ENCODE peak calls at places on chromosomes 11 and 22, in nine cellular contexts. One of them, this sample, is unnamed.

GRCh38 chr11:134272381-134273316 is 3.5 kb upstream of the GLB1L3 start:
- DNase-seq in body of pancreas: no peak
- DNase-seq in iPS-NIHi11: peak; percentile 52
- DNase-seq in NCI-H460: no peak
- DNase-seq in IMR-90: peak; percentile 61
- DNase-seq in T follicular helper cell: no peak
- DNase-seq in mammary epithelial cell: no peak
- DNase-seq in EH: peak; percentile 13
- DNase-seq in activated naive CD8-positive, alpha-beta T cell treated with anti-CD3 and anti-CD28 coated beads, Interleukin-2, amount 50 U/mL, for 24 hours: no peak
- DNase-seq in this sample: peak; percentile 90

GRCh38 chr11:13329670-13330401 is 52.2 kb downstream of the BMAL1 start:
- DNase-seq in iPS-NIHi11: no peak
- DNase-seq in activated naive CD8-positive, alpha-beta T cell treated with anti-CD3 and anti-CD28 coated beads, Interleukin-2, amount 50 U/mL, for 24 hours: no peak
- DNase-seq in IMR-90: peak; percentile 41
- DNase-seq in body of pancreas: no peak
- DNase-seq in T follicular helper cell: no peak
- DNase-seq in EH: peak; percentile 31
- DNase-seq in NCI-H460: no peak
- DNase-seq in mammary epithelial cell: peak; percentile 74
- DNase-seq in this sample: no peak

GRCh38 chr11:134478611-134479010 is 66.6 kb upstream of the B3GAT1 start:
- DNase-seq in body of pancreas: no peak
- DNase-seq in T follicular helper cell: no peak
- DNase-seq in IMR-90: no peak
- DNase-seq in iPS-NIHi11: no peak
- DNase-seq in NCI-H460: no peak
- DNase-seq in mammary epithelial cell: no peak
- DNase-seq in activated naive CD8-positive, alpha-beta T cell treated with anti-CD3 and anti-CD28 coated beads, Interleukin-2, amount 50 U/mL, for 24 hours: no peak
- DNase-seq in EH: no peak
- DNase-seq in this sample: no peak

GRCh38 chr11:77871855-77872254 is 50.9 kb downstream of the AAMDC start:
- DNase-seq in EH: no peak
- DNase-seq in activated naive CD8-positive, alpha-beta T cell treated with anti-CD3 and anti-CD28 coated beads, Interleukin-2, amount 50 U/mL, for 24 hours: no peak
- DNase-seq in mammary epithelial cell: no peak
- DNase-seq in iPS-NIHi11: no peak
- DNase-seq in T follicular helper cell: no peak
- DNase-seq in body of pancreas: no peak
- DNase-seq in NCI-H460: no peak
- DNase-seq in IMR-90: no peak
- DNase-seq in this sample: no peak

GRCh38 chr11:27210509-27210908 is 152.5 kb downstream of the CCDC34 start:
- DNase-seq in mammary epithelial cell: no peak
- DNase-seq in iPS-NIHi11: no peak
- DNase-seq in body of pancreas: no peak
- DNase-seq in IMR-90: no peak
- DNase-seq in EH: no peak
- DNase-seq in activated naive CD8-positive, alpha-beta T cell treated with anti-CD3 and anti-CD28 coated beads, Interleukin-2, amount 50 U/mL, for 24 hours: no peak
- DNase-seq in T follicular helper cell: no peak
- DNase-seq in NCI-H460: no peak
- DNase-seq in this sample: no peak

GRCh38 chr22:30324008-30324730 is 2.6 kb downstream of the TBC1D10A start:
- DNase-seq in iPS-NIHi11: no peak
- DNase-seq in EH: peak; percentile 71
- DNase-seq in NCI-H460: no peak
- DNase-seq in body of pancreas: peak; percentile 16
- DNase-seq in T follicular helper cell: no peak
- DNase-seq in IMR-90: peak; percentile 47
- DNase-seq in mammary epithelial cell: no peak
- DNase-seq in activated naive CD8-positive, alpha-beta T cell treated with anti-CD3 and anti-CD28 coated beads, Interleukin-2, amount 50 U/mL, for 24 hours: peak; percentile 53
- DNase-seq in this sample: peak; percentile 84

GRCh38 chr11:65852508-65853248 is 5.3 kb downstream of the CFL1 start:
- DNase-seq in mammary epithelial cell: no peak
- DNase-seq in body of pancreas: no peak
- DNase-seq in activated naive CD8-positive, alpha-beta T cell treated with anti-CD3 and anti-CD28 coated beads, Interleukin-2, amount 50 U/mL, for 24 hours: no peak
- DNase-seq in NCI-H460: no peak
- DNase-seq in T follicular helper cell: no peak
- DNase-seq in iPS-NIHi11: no peak
- DNase-seq in EH: no peak
- DNase-seq in IMR-90: no peak
- DNase-seq in this sample: no peak

GRCh38 chr11:662689-663274 is 25.7 kb downstream of the DRD4 start:
- DNase-seq in T follicular helper cell: no peak
- DNase-seq in iPS-NIHi11: peak; percentile 93
- DNase-seq in IMR-90: peak; percentile 47
- DNase-seq in activated naive CD8-positive, alpha-beta T cell treated with anti-CD3 and anti-CD28 coated beads, Interleukin-2, amount 50 U/mL, for 24 hours: peak; percentile 51
- DNase-seq in NCI-H460: peak; percentile 50
- DNase-seq in mammary epithelial cell: peak; percentile 35
- DNase-seq in body of pancreas: peak; percentile 75
- DNase-seq in EH: peak; percentile 70
- DNase-seq in this sample: peak; percentile 50

GRCh38 chr11:278001-278951 is at the start of gene NLRP6:
- DNase-seq in NCI-H460: no peak
- DNase-seq in IMR-90: no peak
- DNase-seq in mammary epithelial cell: no peak
- DNase-seq in activated naive CD8-positive, alpha-beta T cell treated with anti-CD3 and anti-CD28 coated beads, Interleukin-2, amount 50 U/mL, for 24 hours: peak; percentile 12
- DNase-seq in EH: no peak
- DNase-seq in body of pancreas: no peak
- DNase-seq in T follicular helper cell: no peak
- DNase-seq in iPS-NIHi11: no peak
- DNase-seq in this sample: no peak

GRCh38 chr11:44178381-44178780 is 82.9 kb downstream of the EXT2 start:
- DNase-seq in iPS-NIHi11: peak; percentile 25
- DNase-seq in EH: peak; percentile 83
- DNase-seq in NCI-H460: no peak
- DNase-seq in T follicular helper cell: no peak
- DNase-seq in mammary epithelial cell: no peak
- DNase-seq in body of pancreas: no peak
- DNase-seq in activated naive CD8-positive, alpha-beta T cell treated with anti-CD3 and anti-CD28 coated beads, Interleukin-2, amount 50 U/mL, for 24 hours: no peak
- DNase-seq in IMR-90: peak; percentile 61
- DNase-seq in this sample: peak; percentile 88

GRCh38 chr11:66957971-66958231 is 282 bp downstream of the PC start:
- DNase-seq in iPS-NIHi11: peak; percentile 84
- DNase-seq in NCI-H460: no peak
- DNase-seq in T follicular helper cell: no peak
- DNase-seq in activated naive CD8-positive, alpha-beta T cell treated with anti-CD3 and anti-CD28 coated beads, Interleukin-2, amount 50 U/mL, for 24 hours: no peak
- DNase-seq in EH: no peak
- DNase-seq in mammary epithelial cell: no peak
- DNase-seq in body of pancreas: no peak
- DNase-seq in IMR-90: no peak
- DNase-seq in this sample: no peak

GRCh38 chr11:118086913-118087768 is at the start of gene SMIM35:
- DNase-seq in mammary epithelial cell: no peak
- DNase-seq in IMR-90: no peak
- DNase-seq in NCI-H460: no peak
- DNase-seq in activated naive CD8-positive, alpha-beta T cell treated with anti-CD3 and anti-CD28 coated beads, Interleukin-2, amount 50 U/mL, for 24 hours: no peak
- DNase-seq in EH: no peak
- DNase-seq in body of pancreas: peak; percentile 16
- DNase-seq in iPS-NIHi11: no peak
- DNase-seq in T follicular helper cell: no peak
- DNase-seq in this sample: no peak

GRCh38 chr11:70824590-70825300 is 426.4 kb downstream of the CTTN start:
- DNase-seq in activated naive CD8-positive, alpha-beta T cell treated with anti-CD3 and anti-CD28 coated beads, Interleukin-2, amount 50 U/mL, for 24 hours: no peak
- DNase-seq in mammary epithelial cell: no peak
- DNase-seq in iPS-NIHi11: peak; percentile 69
- DNase-seq in IMR-90: no peak
- DNase-seq in NCI-H460: no peak
- DNase-seq in T follicular helper cell: no peak
- DNase-seq in EH: no peak
- DNase-seq in body of pancreas: no peak
- DNase-seq in this sample: no peak

GRCh38 chr11:15665368-15665871 is 550.7 kb downstream of the INSC start:
- DNase-seq in EH: peak; percentile 92
- DNase-seq in body of pancreas: no peak
- DNase-seq in T follicular helper cell: no peak
- DNase-seq in NCI-H460: no peak
- DNase-seq in iPS-NIHi11: no peak
- DNase-seq in mammary epithelial cell: peak; percentile 55
- DNase-seq in IMR-90: peak; percentile 72
- DNase-seq in activated naive CD8-positive, alpha-beta T cell treated with anti-CD3 and anti-CD28 coated beads, Interleukin-2, amount 50 U/mL, for 24 hours: no peak
- DNase-seq in this sample: peak; percentile 99

This sample was measured in amniotic epithelial cell.